ENCODE peak calls at places on chromosomes 7 and 10, in nine cellular contexts. D is stimulated activated CD4-positive, alpha-beta T cell treated with anti-CD3 and anti-CD28 coated beads, Interleukin-15, amount 100 ng/mL, for 24 hours; X is GM04503; H is glomerular endothelial cell; E is left colon; N is cardiac fibroblast; F is fibroblast of pulmonary artery; P is HEK293T; B is SK-N-DZ. I is an unnamed sample.

GRCh38 chr10:17113889-17114288 is 15.7 kb downstream of the CUBN start:
- DNase-seq in B (no peak), P (no peak), N (peak), E (no peak), D (peak), X (no peak), H (no peak), F (peak), I (peak)

GRCh38 chr7:83934118-83934734 is 260.4 kb downstream of the SEMA3A start:
- DNase-seq in B (no peak), D (no peak), F (peak), X (no peak), N (peak), P (no peak), H (no peak), E (no peak), I (peak)

GRCh38 chr10:124092270-124093075 is 925 bp downstream of the CHST15 start:
- DNase-seq in N (peak), H (no peak), B (peak), X (no peak), P (peak), E (peak), D (peak), F (no peak), I (peak)

GRCh38 chr10:13268841-13269240 is 31.0 kb downstream of the PHYH start:
- DNase-seq in H (no peak), F (peak), D (no peak), B (peak), E (no peak), X (no peak), N (no peak), P (no peak), I (no peak)

GRCh38 chr10:43218951-43219837 is 47.7 kb downstream of the RASGEF1A start:
- DNase-seq in D (no peak), H (no peak), E (no peak), B (no peak), X (no peak), N (no peak), F (no peak), P (no peak), I (no peak)

GRCh38 chr10:97270523-97271154 is 21.8 kb downstream of the ARHGAP19 start:
- DNase-seq in X (peak), F (peak), E (no peak), D (no peak), P (no peak), B (no peak), H (no peak), N (peak), I (peak)

GRCh38 chr10:124701038-124701365 is 43.2 kb downstream of the FAM53B start:
- DNase-seq in E (no peak), P (no peak), F (no peak), N (no peak), H (no peak), B (no peak), D (no peak), X (no peak), I (no peak)

GRCh38 chr7:50696810-50697582 is 85.7 kb downstream of the GRB10 start:
- DNase-seq in H (no peak), X (no peak), E (no peak), B (no peak), P (no peak), D (peak), F (peak), N (peak), I (no peak)

GRCh38 chr10:132385721-132386418 is 11.1 kb upstream of the PWWP2B start:
- DNase-seq in H (no peak), N (no peak), B (no peak), D (no peak), E (peak), F (no peak), P (no peak), X (no peak), I (no peak)

GRCh38 chr10:99854860-99855259 is 72.4 kb downstream of the ABCC2 start:
- DNase-seq in X (peak), D (no peak), F (peak), N (peak), H (peak), E (no peak), B (peak), P (peak), I (peak)

GRCh38 chr10:90195288-90195840 is 494.0 kb downstream of the KIF20B start:
- DNase-seq in H (no peak), N (peak), D (no peak), X (no peak), F (no peak), P (no peak), B (no peak), E (no peak), I (no peak)

GRCh38 chr7:140625908-140626868 is 14.4 kb downstream of the DENND2A start:
- DNase-seq in N (peak), F (peak), E (peak), P (peak), H (peak), D (no peak), B (no peak), X (peak), I (peak)

GRCh38 chr10:86073199-86073977 is 293.2 kb downstream of the GRID1 start:
- DNase-seq in X (no peak), F (no peak), D (no peak), H (no peak), P (no peak), E (no peak), B (no peak), N (no peak), I (no peak)

GRCh38 chr7:50781371-50781770 is 1.3 kb downstream of the GRB10 start:
- DNase-seq in E (no peak), N (no peak), F (no peak), H (no peak), X (no peak), D (peak), P (no peak), B (no peak), I (no peak)

GRCh38 chr10:30348378-30348776 is 701 bp downstream of the MTPAP start:
- DNase-seq in P (no peak), B (no peak), F (no peak), H (no peak), E (no peak), X (no peak), N (no peak), D (no peak), I (peak)

GRCh38 chr10:94200148-94200846 is 162.4 kb downstream of the NOC3L start:
- DNase-seq in F (no peak), X (no peak), N (no peak), P (no peak), E (no peak), D (no peak), B (no peak), H (no peak), I (no peak)

GRCh38 chr7:98802088-98802780 is 67.6 kb downstream of the TMEM130 start:
- DNase-seq in X (peak), P (peak), H (no peak), B (peak), F (peak), E (no peak), D (peak), N (peak), I (peak)

GRCh38 chr10:118873080-118873737 is 118.4 kb upstream of the CACUL1 start:
- DNase-seq in E (no peak), P (no peak), F (peak), N (peak), D (no peak), H (no peak), X (no peak), B (no peak), I (peak)

GRCh38 chr10:19628767-19629443 is 187.3 kb upstream of the PLXDC2 start:
- DNase-seq in E (no peak), N (peak), X (no peak), P (no peak), H (no peak), D (no peak), F (no peak), B (no peak), I (peak)

GRCh38 chr7:122902751-122903495 is 16.7 kb upstream of the CADPS2 start:
- DNase-seq in F (no peak), D (no peak), N (peak), H (no peak), P (peak), B (peak), E (no peak), X (no peak), I (no peak)

GRCh38 chr10:24469993-24470392 is 253.7 kb downstream of the ARHGAP21 start:
- DNase-seq in E (peak), F (no peak), B (no peak), D (no peak), H (no peak), P (peak), N (no peak), X (no peak), I (no peak)

GRCh38 chr10:102614888-102615287 is 29.4 kb upstream of the TRIM8 start:
- DNase-seq in N (no peak), X (no peak), P (no peak), D (no peak), B (no peak), F (no peak), H (no peak), E (no peak), I (no peak)

GRCh38 chr7:70177166-70177565 is 578.9 kb downstream of the AUTS2 start:
- DNase-seq in N (no peak), E (no peak), P (no peak), H (no peak), X (no peak), D (no peak), B (no peak), F (no peak), I (peak)

GRCh38 chr10:101297901-101298451 is 56.0 kb upstream of the BTRC start:
- DNase-seq in D (peak), X (no peak), E (peak), N (peak), B (peak), P (peak), F (peak), H (peak), I (peak)

GRCh38 chr10:101774589-101775272 is 1.2 kb downstream of the FGF8 start:
- DNase-seq in N (no peak), H (no peak), D (peak), X (no peak), B (no peak), E (no peak), P (no peak), F (no peak), I (no peak)